ENCODE peak calls at places on chromosomes 6 and 20, in four cellular contexts. One of them, this sample, is unnamed.

GRCh38 chr20:17084909-17085308 is 141.9 kb upstream of the PCSK2 start:
- DNase-seq in Peyer's patch: no peak
- DNase-seq in neural crest cell: no peak
- DNase-seq in AG10803: no peak
- DNase-seq in this sample: no peak

GRCh38 chr20:21702553-21703467 is 2.7 kb upstream of the PAX1 start:
- DNase-seq in neural crest cell: peak
- DNase-seq in AG10803: peak
- DNase-seq in Peyer's patch: no peak
- DNase-seq in this sample: no peak

GRCh38 chr6:159421586-159421985 is 252.4 kb downstream of the FNDC1 start:
- DNase-seq in neural crest cell: no peak
- DNase-seq in AG10803: no peak
- DNase-seq in Peyer's patch: no peak
- DNase-seq in this sample: no peak

GRCh38 chr20:1633535-1633934 is 13.7 kb upstream of the SIRPB1 start:
- DNase-seq in neural crest cell: no peak
- DNase-seq in AG10803: no peak
- DNase-seq in Peyer's patch: no peak
- DNase-seq in this sample: peak

GRCh38 chr20:50848341-50848808 is 53.5 kb downstream of the BCAS4 start:
- DNase-seq in AG10803: peak
- DNase-seq in neural crest cell: no peak
- DNase-seq in Peyer's patch: peak
- DNase-seq in this sample: peak

GRCh38 chr6:143158113-143158581 is 97.5 kb downstream of the AIG1 start:
- DNase-seq in Peyer's patch: no peak
- DNase-seq in neural crest cell: no peak
- DNase-seq in AG10803: peak
- DNase-seq in this sample: no peak

GRCh38 chr20:50438986-50439407 is 71.2 kb upstream of the PTPN1 start:
- DNase-seq in AG10803: peak
- DNase-seq in neural crest cell: no peak
- DNase-seq in Peyer's patch: no peak
- DNase-seq in this sample: peak

GRCh38 chr6:165616116-165616515 is 46.9 kb downstream of the PDE10A start:
- DNase-seq in neural crest cell: no peak
- DNase-seq in Peyer's patch: no peak
- DNase-seq in AG10803: peak
- DNase-seq in this sample: no peak

GRCh38 chr20:5539656-5540055 is 210.5 kb upstream of the SHLD1 start:
- DNase-seq in Peyer's patch: no peak
- DNase-seq in AG10803: no peak
- DNase-seq in neural crest cell: no peak
- DNase-seq in this sample: no peak

GRCh38 chr6:15505463-15505918 is 157.3 kb downstream of the DTNBP1 start:
- DNase-seq in Peyer's patch: no peak
- DNase-seq in AG10803: no peak
- DNase-seq in neural crest cell: no peak
- DNase-seq in this sample: no peak

GRCh38 chr6:81002126-81002525 is 750.4 kb downstream of the TENT5A start:
- DNase-seq in neural crest cell: no peak
- DNase-seq in AG10803: peak
- DNase-seq in Peyer's patch: no peak
- DNase-seq in this sample: peak

GRCh38 chr20:60586417-60587105 is 628.3 kb downstream of the CDH26 start:
- DNase-seq in Peyer's patch: no peak
- DNase-seq in AG10803: no peak
- DNase-seq in neural crest cell: no peak
- DNase-seq in this sample: no peak

GRCh38 chr6:21331221-21331620 is 262.3 kb upstream of the SOX4 start:
- DNase-seq in neural crest cell: no peak
- DNase-seq in Peyer's patch: no peak
- DNase-seq in AG10803: no peak
- DNase-seq in this sample: no peak

GRCh38 chr6:104940881-104941693 is 15.8 kb upstream of the LIN28B start:
- DNase-seq in Peyer's patch: no peak
- DNase-seq in neural crest cell: peak
- DNase-seq in AG10803: peak
- DNase-seq in this sample: no peak

GRCh38 chr6:137914530-137915193 is 47.6 kb downstream of the TNFAIP3 start:
- DNase-seq in Peyer's patch: no peak
- DNase-seq in neural crest cell: no peak
- DNase-seq in AG10803: no peak
- DNase-seq in this sample: no peak

GRCh38 chr6:33841868-33842267 is 38.1 kb upstream of the MLN start:
- DNase-seq in AG10803: no peak
- DNase-seq in Peyer's patch: no peak
- DNase-seq in neural crest cell: no peak
- DNase-seq in this sample: no peak

GRCh38 chr20:25858495-25859425 is 162.1 kb upstream of the ZNF337 start:
- DNase-seq in Peyer's patch: no peak
- DNase-seq in AG10803: no peak
- DNase-seq in neural crest cell: no peak
- DNase-seq in this sample: no peak

GRCh38 chr20:3786665-3787639 is at the start of gene CENPB:
- DNase-seq in AG10803: peak
- DNase-seq in neural crest cell: peak
- DNase-seq in Peyer's patch: peak
- DNase-seq in this sample: peak

GRCh38 chr6:223763-224162 is 68.5 kb upstream of the DUSP22 start:
- DNase-seq in Peyer's patch: no peak
- DNase-seq in AG10803: peak
- DNase-seq in neural crest cell: no peak
- DNase-seq in this sample: peak

GRCh38 chr6:158645064-158646022 is 800 bp upstream of the DYNLT1 start:
- DNase-seq in AG10803: no peak
- DNase-seq in Peyer's patch: peak
- DNase-seq in neural crest cell: no peak
- DNase-seq in this sample: no peak

GRCh38 chr20:3248167-3248992 is 9.4 kb upstream of the SLC4A11 start:
- DNase-seq in Peyer's patch: no peak
- DNase-seq in neural crest cell: peak
- DNase-seq in AG10803: peak
- DNase-seq in this sample: no peak

GRCh38 chr6:3844097-3844463 is 5.1 kb upstream of the FAM50B start:
- DNase-seq in neural crest cell: no peak
- DNase-seq in AG10803: peak
- DNase-seq in Peyer's patch: no peak
- DNase-seq in this sample: no peak

GRCh38 chr6:170186006-170186908 is 104.6 kb downstream of the DLL1 start:
- DNase-seq in neural crest cell: no peak
- DNase-seq in Peyer's patch: no peak
- DNase-seq in AG10803: no peak
- DNase-seq in this sample: peak

GRCh38 chr20:10978019-10978702 is 304.4 kb upstream of the JAG1 start:
- DNase-seq in AG10803: no peak
- DNase-seq in neural crest cell: no peak
- DNase-seq in Peyer's patch: no peak
- DNase-seq in this sample: no peak

GRCh38 chr20:10970109-10970508 is 296.3 kb upstream of the JAG1 start:
- DNase-seq in neural crest cell: no peak
- DNase-seq in AG10803: no peak
- DNase-seq in Peyer's patch: no peak
- DNase-seq in this sample: no peak

GRCh38 chr20:10971096-10971495 is 297.3 kb upstream of the JAG1 start:
- DNase-seq in neural crest cell: no peak
- DNase-seq in AG10803: no peak
- DNase-seq in Peyer's patch: no peak
- DNase-seq in this sample: no peak

GRCh38 chr20:10972219-10972860 is 298.5 kb upstream of the JAG1 start:
- DNase-seq in AG10803: no peak
- DNase-seq in Peyer's patch: no peak
- DNase-seq in neural crest cell: no peak
- DNase-seq in this sample: no peak
- TF ChIP-seq CTCF in AG10803: peak
- TF ChIP-seq CTCF in Peyer's patch: no peak
- TF ChIP-seq CTCF in neural crest cell: no peak
- TF ChIP-seq CTCF in this sample: no peak

DNA sequence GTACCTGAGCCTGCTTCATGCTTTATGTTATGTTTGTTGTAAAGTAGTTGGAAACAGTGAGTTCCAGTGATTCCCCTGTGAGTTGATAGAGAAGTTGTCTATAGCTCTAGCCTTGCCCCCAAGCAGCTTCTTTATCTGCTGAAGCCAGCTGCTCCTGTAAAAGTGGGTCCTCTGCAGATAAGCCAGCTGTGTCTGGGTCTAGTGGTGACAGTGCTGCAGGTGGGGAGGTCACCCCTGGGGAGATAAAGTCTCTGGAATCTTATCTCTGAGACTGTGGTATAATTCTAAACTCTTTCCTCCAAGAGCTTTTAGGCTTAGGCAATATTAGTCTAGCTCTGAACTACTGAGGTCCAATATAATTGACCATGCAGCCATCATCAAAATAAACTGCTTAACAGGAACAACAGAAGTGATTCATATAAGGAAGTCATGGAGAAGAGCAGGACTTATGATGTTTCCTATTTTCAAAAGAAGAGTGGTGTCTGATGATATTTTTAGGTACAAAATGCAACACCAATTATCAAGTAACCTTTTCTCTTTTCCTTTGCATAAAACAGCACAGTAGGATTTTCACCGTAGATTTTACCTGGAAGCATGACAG is 44.2 kb upstream of the TMEM217 start:
- DNase-seq in AG10803: no peak
- DNase-seq in neural crest cell: no peak
- DNase-seq in Peyer's patch: no peak
- DNase-seq in this sample: no peak
- TF ChIP-seq CTCF in AG10803: no peak
- TF ChIP-seq CTCF in neural crest cell: no peak
- TF ChIP-seq CTCF in Peyer's patch: no peak
- TF ChIP-seq CTCF in this sample: no peak

GRCh38 chr20:62901891-62902290 is 24.4 kb downstream of the DIDO1 start:
- DNase-seq in neural crest cell: no peak
- DNase-seq in Peyer's patch: no peak
- DNase-seq in AG10803: no peak
- DNase-seq in this sample: no peak

GRCh38 chr20:62900052-62900691 is 26.1 kb downstream of the DIDO1 start:
- DNase-seq in neural crest cell: peak
- DNase-seq in Peyer's patch: peak
- DNase-seq in AG10803: peak
- DNase-seq in this sample: peak

GRCh38 chr20:62898970-62899632 is 27.2 kb downstream of the DIDO1 start:
- DNase-seq in Peyer's patch: no peak
- DNase-seq in neural crest cell: no peak
- DNase-seq in AG10803: no peak
- DNase-seq in this sample: no peak

GRCh38 chr20:62899633-62900051 is 26.7 kb downstream of the DIDO1 start:
- DNase-seq in neural crest cell: no peak
- DNase-seq in Peyer's patch: no peak
- DNase-seq in AG10803: no peak
- DNase-seq in this sample: no peak

DNA sequence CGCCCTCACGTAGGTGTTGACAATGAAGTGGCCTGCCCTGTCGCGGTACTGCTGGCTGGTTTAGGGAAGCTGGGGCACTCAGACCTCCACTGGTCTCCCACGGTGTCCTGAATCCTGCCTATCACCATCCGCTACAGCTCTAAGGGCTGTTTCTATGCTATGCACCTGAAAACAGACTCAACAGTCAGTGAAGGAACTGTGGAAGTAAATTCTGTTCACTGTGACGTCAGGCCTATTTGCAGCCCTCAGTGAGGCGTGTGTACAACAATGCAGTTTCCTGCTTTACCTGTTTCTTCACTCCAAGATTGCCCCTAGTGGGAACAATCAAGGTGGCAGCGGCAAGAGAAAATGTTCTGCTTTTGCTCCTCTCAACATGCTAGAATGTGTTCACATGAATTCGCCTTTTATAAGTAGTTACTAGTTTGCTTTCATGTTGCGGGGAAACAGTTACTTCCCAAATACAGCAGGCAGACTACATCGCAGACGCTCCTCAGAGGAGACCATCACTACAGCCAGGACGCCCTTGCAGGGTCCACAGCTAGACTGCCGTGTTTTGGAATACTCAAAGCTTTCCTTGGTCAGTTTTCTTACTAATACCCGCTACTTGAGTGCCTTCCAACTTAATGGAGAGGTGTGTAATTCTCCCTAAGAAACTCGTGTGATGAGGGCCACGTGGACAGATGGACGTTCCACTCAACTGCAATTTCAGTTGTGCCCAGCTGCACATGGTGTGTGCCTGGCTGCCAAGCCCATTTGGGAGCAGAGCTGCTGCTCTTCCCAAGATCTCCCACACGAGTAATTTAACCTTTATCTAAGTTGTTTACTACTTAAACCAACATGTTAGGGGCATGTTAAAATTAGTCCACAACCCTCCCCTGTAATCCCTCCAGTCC is 25.4 kb downstream of the DIDO1 start:
- DNase-seq in Peyer's patch: no peak
- DNase-seq in AG10803: no peak
- DNase-seq in neural crest cell: no peak
- DNase-seq in this sample: peak
- TF ChIP-seq CTCF in Peyer's patch: peak
- TF ChIP-seq CTCF in AG10803: peak
- TF ChIP-seq CTCF in neural crest cell: no peak
- TF ChIP-seq CTCF in this sample: peak

GRCh38 chr6:154509421-154510143 is 903 bp downstream of the CNKSR3 start:
- DNase-seq in neural crest cell: peak
- DNase-seq in AG10803: peak
- DNase-seq in Peyer's patch: no peak
- DNase-seq in this sample: peak

GRCh38 chr6:154511735-154512097 is 1.2 kb upstream of the CNKSR3 start:
- DNase-seq in neural crest cell: no peak
- DNase-seq in AG10803: no peak
- DNase-seq in Peyer's patch: no peak
- DNase-seq in this sample: peak

GRCh38 chr6:154512214-154512613 is 1.7 kb upstream of the CNKSR3 start:
- DNase-seq in neural crest cell: no peak
- DNase-seq in Peyer's patch: no peak
- DNase-seq in AG10803: no peak
- DNase-seq in this sample: no peak

GRCh38 chr6:154508573-154509375 is 1.7 kb downstream of the CNKSR3 start:
- DNase-seq in Peyer's patch: no peak
- DNase-seq in neural crest cell: no peak
- DNase-seq in AG10803: peak
- DNase-seq in this sample: peak

DNA sequence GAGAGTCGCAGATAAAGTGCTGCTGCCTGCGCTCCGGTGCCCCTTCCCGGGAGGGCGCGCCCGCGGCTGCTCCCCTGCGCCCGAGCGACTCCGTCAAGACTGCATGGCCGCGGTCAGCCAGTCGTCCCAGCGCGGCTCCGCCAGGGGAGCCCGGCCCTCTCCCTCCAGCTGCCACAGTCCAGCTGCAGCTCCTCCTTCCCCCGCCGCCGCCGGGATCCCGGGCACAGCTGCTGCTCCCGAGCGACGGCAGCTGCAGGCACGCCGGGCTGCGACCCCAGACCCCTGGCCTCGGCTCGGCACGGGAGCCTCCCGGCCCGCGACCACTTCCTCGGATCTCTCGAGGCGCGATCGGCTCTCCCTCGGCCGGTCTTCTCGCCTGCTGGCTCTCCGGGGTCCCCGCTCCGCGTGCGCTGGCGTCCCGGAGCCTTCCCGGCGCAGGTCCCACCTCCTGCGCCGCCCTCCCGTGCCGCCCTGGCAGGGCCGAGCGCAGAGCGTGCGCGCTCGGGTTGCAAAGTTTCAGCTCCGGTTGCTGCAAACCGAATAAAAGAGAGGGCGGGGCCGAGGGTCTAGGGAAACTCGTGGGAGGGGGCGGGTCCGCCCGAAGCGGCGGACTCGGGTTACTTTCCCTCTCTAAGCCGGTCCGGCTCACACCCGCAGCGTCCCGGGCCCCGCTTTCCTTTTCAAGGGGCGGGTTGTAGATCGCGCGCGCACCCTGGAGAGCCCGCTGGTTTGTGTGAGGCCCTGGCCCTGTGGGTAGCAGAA is at the start of gene CNKSR3:
- DNase-seq in Peyer's patch: peak
- DNase-seq in AG10803: peak
- DNase-seq in neural crest cell: peak
- DNase-seq in this sample: peak
- TF ChIP-seq CTCF in Peyer's patch: peak
- TF ChIP-seq CTCF in AG10803: peak
- TF ChIP-seq CTCF in neural crest cell: no peak
- TF ChIP-seq CTCF in this sample: no peak